ENCODE peak calls at places on chromosomes 2 and 18, in nine cellular contexts. I is cardiac muscle cell; A is endothelial cell; F is AG04449; J is activated CD8-positive, alpha-beta T cell treated with anti-CD3 and anti-CD28 coated beads for 36 hours; V is suprapubic skin; H is heart right ventricle; M is WERI-Rb-1; L is heart left ventricle. X is an unnamed sample.

GRCh38 chr2:70340921-70341765 is 39.3 kb upstream of the FAM136A start:
- DNase-seq in I (peak), H (peak), A (peak), L (no peak), F (no peak), J (peak), M (peak), V (no peak), X (no peak)

GRCh38 chr2:44680983-44681481 is 260.5 kb upstream of the SIX3 start:
- DNase-seq in M (peak), A (no peak), I (no peak), H (no peak), L (no peak), F (no peak), V (no peak), J (no peak), X (no peak)

GRCh38 chr2:162492225-162492624 is 148.3 kb downstream of the GCA start:
- DNase-seq in J (no peak), A (no peak), L (no peak), H (no peak), V (no peak), M (no peak), I (no peak), F (no peak), X (no peak)

GRCh38 chr2:38076710-38077430 is 919 bp upstream of the CYP1B1 start:
- DNase-seq in I (peak), V (peak), A (peak), L (peak), M (peak), F (no peak), J (peak), H (peak), X (peak)

GRCh38 chr2:8612734-8613179 is 69.1 kb upstream of the ID2 start:
- DNase-seq in I (no peak), J (no peak), A (no peak), M (no peak), H (no peak), V (no peak), L (no peak), F (no peak), X (no peak)

GRCh38 chr2:180707867-180708205 is 272.6 kb upstream of the UBE2E3 start:
- DNase-seq in H (no peak), A (no peak), F (peak), I (peak), V (no peak), L (no peak), M (peak), J (no peak), X (no peak)

GRCh38 chr2:30229596-30229995 is 1.7 kb upstream of the LBH start:
- DNase-seq in A (no peak), L (no peak), J (no peak), I (no peak), H (no peak), V (no peak), F (no peak), M (no peak), X (no peak)

GRCh38 chr2:70043252-70043875 is 43.9 kb upstream of the PCBP1 start:
- DNase-seq in H (no peak), M (no peak), I (no peak), A (no peak), V (no peak), J (peak), F (no peak), L (no peak), X (peak)

GRCh38 chr2:128732976-128733431 is 414.3 kb upstream of the HS6ST1 start:
- DNase-seq in F (peak), I (peak), J (no peak), L (no peak), A (no peak), M (no peak), V (peak), H (no peak), X (no peak)

GRCh38 chr2:241798081-241798630 is 10.8 kb upstream of the NEU4 start:
- DNase-seq in L (no peak), I (no peak), A (peak), F (no peak), M (peak), V (no peak), H (no peak), J (no peak), X (no peak)

GRCh38 chr2:75432761-75433361 is 127.9 kb downstream of the EVA1A start:
- DNase-seq in I (peak), M (peak), A (no peak), V (no peak), J (no peak), F (no peak), H (no peak), L (no peak), X (no peak)

GRCh38 chr2:185372188-185372587 is 366.4 kb upstream of the FSIP2 start:
- DNase-seq in F (no peak), I (no peak), L (no peak), H (no peak), M (no peak), V (no peak), J (no peak), A (no peak), X (no peak)

GRCh38 chr2:69104281-69104680 is 91.3 kb downstream of the ANTXR1 start:
- DNase-seq in M (no peak), I (no peak), V (peak), A (no peak), F (no peak), H (no peak), L (no peak), J (no peak), X (no peak)

GRCh38 chr2:241219030-241219382 is 30.5 kb downstream of the ANO7 start:
- DNase-seq in H (no peak), M (no peak), F (no peak), V (no peak), J (no peak), A (no peak), L (no peak), I (no peak), X (no peak)

GRCh38 chr2:222305510-222306392 is 7.0 kb upstream of the PAX3 start:
- DNase-seq in H (no peak), L (no peak), M (peak), J (no peak), A (peak), V (peak), F (no peak), I (no peak), X (no peak)

GRCh38 chr2:96136123-96136720 is 2.1 kb downstream of the ASTL start:
- DNase-seq in A (no peak), M (no peak), V (no peak), F (no peak), J (no peak), I (no peak), L (no peak), H (no peak), X (no peak)

GRCh38 chr2:126700073-126700581 is 44.2 kb downstream of the GYPC start:
- DNase-seq in L (no peak), V (no peak), J (no peak), H (peak), A (no peak), I (peak), M (no peak), F (no peak), X (no peak)

GRCh38 chr2:83071914-83072313 is 1387.2 kb downstream of the SUCLG1 start:
- DNase-seq in M (no peak), H (no peak), A (no peak), I (no peak), L (no peak), V (no peak), F (no peak), J (no peak), X (no peak)

GRCh38 chr2:156157670-156158069 is 174.9 kb downstream of the NR4A2 start:
- DNase-seq in F (no peak), A (no peak), H (no peak), J (no peak), V (no peak), M (no peak), L (no peak), I (no peak), X (no peak)

GRCh38 chr2:190451561-190452176 is 43.5 kb downstream of the MFSD6 start:
- DNase-seq in L (no peak), I (no peak), F (no peak), J (no peak), V (no peak), H (no peak), M (no peak), A (no peak), X (no peak)

GRCh38 chr2:12192762-12193161 is 446.3 kb downstream of the LPIN1 start:
- DNase-seq in I (no peak), A (peak), V (no peak), F (no peak), J (no peak), M (no peak), H (peak), L (no peak), X (no peak)

GRCh38 chr2:221546505-221547225 is 25.4 kb downstream of the EPHA4 start:
- DNase-seq in M (no peak), A (no peak), I (no peak), L (no peak), F (no peak), J (no peak), H (no peak), V (no peak), X (no peak)

GRCh38 chr2:57698935-57699449 is 347.6 kb upstream of the VRK2 start:
- DNase-seq in F (no peak), M (no peak), I (no peak), H (no peak), A (no peak), J (no peak), L (no peak), V (no peak), X (no peak)

GRCh38 chr2:237222178-237222577 is 136.5 kb downstream of the COPS8 start:
- DNase-seq in J (no peak), H (no peak), I (peak), F (no peak), L (peak), A (no peak), V (no peak), M (no peak), X (no peak)

GRCh38 chr2:200483729-200484198 is 26.1 kb downstream of the KCTD18 start:
- DNase-seq in H (no peak), M (peak), V (no peak), A (peak), I (peak), L (no peak), J (peak), F (no peak), X (no peak)

DNA sequence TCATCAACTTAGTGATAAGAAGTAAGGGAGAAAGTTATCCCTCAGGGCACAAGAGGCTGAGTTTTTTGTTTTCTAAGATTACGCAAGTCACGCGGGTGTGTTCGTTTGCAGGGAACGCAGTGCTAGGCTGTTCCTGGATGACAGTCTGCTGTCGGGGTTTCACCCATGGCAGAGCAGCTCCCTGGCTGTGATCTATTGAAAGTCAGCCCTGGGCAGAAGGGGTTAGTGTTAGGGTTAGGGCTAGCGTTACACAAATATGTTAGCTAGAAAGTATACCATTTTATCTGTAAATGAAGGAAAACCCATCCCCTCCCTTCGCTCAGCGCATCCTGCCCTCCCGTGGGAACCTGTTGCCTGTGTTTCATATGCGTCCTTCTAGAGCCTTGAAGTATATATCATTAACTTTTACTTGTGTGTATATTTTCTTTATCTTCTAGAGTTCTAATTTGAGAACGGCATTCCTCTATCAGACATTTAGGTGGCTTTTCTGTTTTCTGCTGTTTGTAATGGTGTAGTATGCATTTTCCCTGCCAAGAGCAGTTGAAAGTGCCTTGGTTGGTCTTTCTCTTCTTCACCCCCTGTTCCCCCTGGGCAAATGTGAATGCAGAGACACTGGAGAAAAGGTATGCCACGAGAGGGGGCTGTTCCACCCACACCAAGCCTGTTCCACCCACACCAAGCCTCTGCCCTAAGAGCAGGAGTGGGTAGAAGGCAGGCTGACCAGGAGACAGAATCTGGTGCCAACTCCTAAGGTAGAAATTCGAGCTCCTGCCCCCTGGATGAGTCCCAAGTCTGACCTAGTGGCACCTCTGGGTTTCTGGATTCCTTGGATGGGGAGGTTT is 47.0 kb downstream of the ARMC9 start:
- DNase-seq in J (no peak), I (peak), A (no peak), M (no peak), L (no peak), H (no peak), F (no peak), V (no peak), X (no peak)
- TF ChIP-seq CTCF in J (no peak), I (peak), A (no peak), M (peak), L (peak), H (peak), F (no peak), V (no peak), X (no peak)

GRCh38 chr2:239143858-239144712 is 256.7 kb downstream of the HDAC4 start:
- DNase-seq in F (no peak), L (no peak), A (peak), H (no peak), J (peak), I (peak), V (no peak), M (peak), X (no peak)
- TF ChIP-seq CTCF in F (peak), L (peak), A (peak), H (peak), J (peak), I (peak), V (peak), M (peak), X (peak)

DNA sequence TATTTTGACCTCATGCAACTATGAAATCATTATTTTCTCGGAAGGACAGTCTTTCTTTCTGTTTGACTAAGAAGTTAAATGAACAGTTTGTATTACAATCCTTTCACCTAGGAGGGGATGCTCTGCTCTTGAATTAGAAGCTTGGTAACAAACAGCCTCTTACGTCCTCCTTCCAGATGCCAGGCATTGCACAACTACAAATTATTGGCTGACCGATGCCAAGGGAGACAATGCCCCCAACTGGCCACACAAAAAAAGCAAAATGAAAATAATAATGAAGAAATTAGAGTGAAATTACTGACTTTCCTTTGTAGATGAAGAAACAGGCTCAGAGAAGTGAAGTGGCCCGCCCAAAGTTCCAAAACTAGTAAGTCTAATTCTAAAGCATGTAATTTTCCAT is 177.9 kb downstream of the CYRIA start:
- DNase-seq in J (no peak), L (no peak), F (no peak), H (no peak), V (no peak), M (peak), I (peak), A (peak), X (no peak)
- TF ChIP-seq CTCF in J (no peak), L (peak), F (no peak), H (peak), V (no peak), M (peak), I (peak), A (peak), X (no peak)

GRCh38 chr18:39191931-39192330 is 1626.3 kb upstream of the CELF4 start:
- DNase-seq in F (no peak), V (no peak), H (no peak), M (no peak), J (no peak), L (no peak), A (no peak), I (no peak), X (no peak)
- TF ChIP-seq CTCF in F (no peak), V (no peak), H (no peak), M (no peak), J (no peak), L (no peak), A (no peak), I (no peak), X (no peak)

GRCh38 chr2:33380001-33380609 is 96.3 kb upstream of the RASGRP3 start:
- DNase-seq in I (no peak), F (no peak), A (no peak), H (no peak), V (no peak), L (no peak), M (no peak), J (no peak), X (no peak)
- TF ChIP-seq CTCF in I (peak), F (peak), A (peak), H (peak), V (no peak), L (peak), M (peak), J (peak), X (peak)

DNA sequence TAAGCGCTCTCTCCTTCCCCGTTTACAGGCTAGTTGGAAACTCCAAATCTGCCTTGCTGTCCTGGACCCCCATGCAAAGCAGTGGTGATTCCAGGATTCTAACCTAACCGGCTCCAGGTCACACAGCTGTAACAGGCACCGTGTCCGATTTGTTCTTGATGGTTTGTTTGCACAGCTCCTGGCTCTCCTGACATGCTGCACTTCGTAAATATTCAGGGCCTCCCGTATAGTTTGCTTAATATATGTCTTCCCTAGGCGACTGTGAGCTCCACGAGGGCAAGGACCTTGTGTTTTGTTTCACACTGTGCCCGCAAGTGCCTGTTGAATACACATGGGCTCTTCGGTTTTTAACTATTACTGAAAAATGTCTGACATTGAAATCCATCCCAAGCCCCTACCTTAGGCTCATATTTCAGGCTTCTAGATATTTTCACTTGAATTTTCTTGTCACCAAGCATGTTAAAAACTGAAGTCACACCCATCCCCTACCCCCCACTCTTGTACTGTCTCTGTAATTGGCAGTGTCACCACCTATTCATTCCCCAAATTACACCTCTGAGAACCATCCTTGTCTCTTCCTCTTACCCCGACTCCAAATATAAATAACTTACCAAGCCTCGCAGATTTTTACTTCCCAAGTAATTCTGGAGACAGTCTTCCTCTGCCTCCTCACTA is 1.0 kb upstream of the PUM2 start:
- DNase-seq in A (no peak), I (no peak), H (no peak), J (peak), V (no peak), F (no peak), L (no peak), M (no peak), X (no peak)
- TF ChIP-seq CTCF in A (no peak), I (no peak), H (no peak), J (no peak), V (no peak), F (no peak), L (no peak), M (no peak), X (no peak)